ENCODE peak calls at places on chromosome 19, in six cellular contexts. W is naive thymus-derived CD8-positive, alpha-beta T cell; X is CD8-positive, alpha-beta T cell; U is ovary; M is SHP77; Y is hepatic stellate cell. H is an unnamed sample.
A peak's percentile ranks its signal among the peaks of the same experiment; 100 is the strongest.

GRCh38 chr19:13027031-13027430 is 31.8 kb downstream of the NFIX start:
- DNase-seq in W (no peak), X (no peak), U (no peak), M (no peak), Y (no peak), H (no peak)

GRCh38 chr19:7850429-7850819 is 20.4 kb downstream of the EVI5L start:
- DNase-seq in W (no peak), X (no peak), U (no peak), M (no peak), Y (no peak), H (no peak)

GRCh38 chr19:4061683-4062575 is 4.8 kb downstream of the ZBTB7A start:
- DNase-seq in W (no peak), X (no peak), U (peak; percentile 46), M (no peak), Y (no peak), H (no peak)

GRCh38 chr19:43664008-43664407 is 6.0 kb downstream of the PLAUR start:
- DNase-seq in W (peak; percentile 46), X (peak; percentile 9), U (no peak), M (no peak), Y (no peak), H (no peak)

GRCh38 chr19:47891923-47892666 is 6.0 kb upstream of the SULT2A1 start:
- DNase-seq in W (no peak), X (no peak), U (no peak), M (no peak), Y (no peak), H (no peak)

GRCh38 chr19:31533114-31533513 is 183.9 kb upstream of the TSHZ3 start:
- DNase-seq in W (no peak), X (no peak), U (no peak), M (no peak), Y (no peak), H (no peak)

GRCh38 chr19:37059142-37059541 is 19.1 kb upstream of the ZNF420 start:
- DNase-seq in W (no peak), X (no peak), U (no peak), M (no peak), Y (no peak), H (no peak)

GRCh38 chr19:39413903-39414608 is 1.6 kb downstream of the PLEKHG2 start:
- DNase-seq in W (no peak), X (no peak), U (peak; percentile 63), M (peak; percentile 31), Y (peak; percentile 59), H (no peak)

GRCh38 chr19:17322854-17323253 is 11.8 kb downstream of the ANO8 start:
- DNase-seq in W (no peak), X (no peak), U (no peak), M (no peak), Y (no peak), H (no peak)

GRCh38 chr19:45774765-45775164 is 5.7 kb upstream of the SIX5 start:
- DNase-seq in W (no peak), X (no peak), U (peak; percentile 32), M (no peak), Y (no peak), H (no peak)